ENCODE peak calls at places on chromosomes 4 and X, in four cellular contexts. R is fibroblast of lung, G is hepatocyte, L is tibial artery. P is an unnamed sample.

GRCh38 chrX:69618803-69619202 is 2.9 kb downstream of the EDA start:
- DNase-seq in R (peak; percentile 28), G (peak; percentile 35), L (peak; percentile 19), P (no peak)

GRCh38 chr4:7898385-7898784 is 41.3 kb downstream of the AFAP1 start:
- DNase-seq in R (no peak), G (no peak), L (no peak), P (no peak)

GRCh38 chr4:112982677-112983076 is 66.8 kb upstream of the ANK2 start:
- DNase-seq in R (no peak), G (no peak), L (no peak), P (no peak)

GRCh38 chrX:10602646-10603045 is 17.7 kb downstream of the MID1 start:
- DNase-seq in R (no peak), G (no peak), L (no peak), P (no peak)

GRCh38 chr4:110119347-110119746 is 79.1 kb downstream of the ELOVL6 start:
- DNase-seq in R (no peak), G (peak; percentile 46), L (no peak), P (no peak)

GRCh38 chr4:5141802-5142201 is 90.5 kb downstream of the STK32B start:
- DNase-seq in R (no peak), G (no peak), L (no peak), P (no peak)

GRCh38 chrX:96982159-96982558 is 98.5 kb downstream of the RPA4 start:
- DNase-seq in R (no peak), G (no peak), L (no peak), P (no peak)

GRCh38 chrX:48761674-48762471 is at the start of gene GLOD5:
- DNase-seq in R (no peak), G (peak; percentile 72), L (no peak), P (no peak)

GRCh38 chr4:182470215-182470614 is 227.0 kb downstream of the TENM3 start:
- DNase-seq in R (no peak), G (no peak), L (no peak), P (no peak)

GRCh38 chr4:55079451-55080173 is 45.8 kb downstream of the KDR start:
- DNase-seq in R (no peak), G (no peak), L (no peak), P (peak; percentile 53)

GRCh38 chrX:20294284-20294683 is 27.6 kb upstream of the RPS6KA3 start:
- DNase-seq in R (no peak), G (no peak), L (no peak), P (no peak)

GRCh38 chr4:3469386-3470243 is 6.5 kb downstream of the DOK7 start:
- DNase-seq in R (no peak), G (no peak), L (no peak), P (no peak)

GRCh38 chr4:100949350-100949935 is 397.9 kb downstream of the PPP3CA start:
- DNase-seq in R (no peak), G (peak; percentile 9), L (no peak), P (no peak)

GRCh38 chr4:93127489-93127888 is 701.1 kb upstream of the ATOH1 start:
- DNase-seq in R (no peak), G (no peak), L (no peak), P (no peak)

GRCh38 chr4:2059726-2060577 is 825 bp downstream of the NAT8L start:
- DNase-seq in R (no peak), G (peak; percentile 53), L (no peak), P (no peak)

GRCh38 chr4:36321176-36321575 is 39.8 kb downstream of the DTHD1 start:
- DNase-seq in R (no peak), G (no peak), L (no peak), P (no peak)

GRCh38 chr4:36320130-36320902 is 38.9 kb downstream of the DTHD1 start:
- DNase-seq in R (no peak), G (no peak), L (no peak), P (no peak)

GRCh38 chr4:36316544-36317082 is 35.2 kb downstream of the DTHD1 start:
- DNase-seq in R (peak; percentile 15), G (no peak), L (no peak), P (peak; percentile 41)

GRCh38 chr4:36313687-36314086 is 32.3 kb downstream of the DTHD1 start:
- DNase-seq in R (no peak), G (no peak), L (no peak), P (no peak)

DNA sequence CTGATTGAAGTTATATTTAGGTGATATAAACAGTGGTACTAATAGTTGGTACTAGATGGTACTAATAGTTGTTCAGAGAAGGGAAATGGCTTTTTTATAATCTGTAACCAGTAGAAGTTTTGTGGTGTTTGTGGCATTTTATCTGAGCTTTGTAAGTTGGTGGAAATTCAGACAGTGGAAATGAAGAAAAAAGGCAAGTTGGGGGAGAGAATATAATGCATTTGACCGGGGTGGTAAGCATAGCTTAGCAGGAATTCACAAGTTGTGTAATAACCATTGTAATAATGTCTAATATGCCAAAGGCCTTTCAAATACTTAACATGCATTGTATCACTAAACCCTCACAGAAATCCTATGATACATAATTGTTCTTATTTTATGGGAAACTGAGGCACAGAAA is 36.3 kb downstream of the DTHD1 start:
- DNase-seq in R (no peak), G (no peak), L (no peak), P (peak; percentile 5)
- H3K4me3 ChIP-seq in R (no peak overlapping the region), G (no peak overlapping the region), L (no peak overlapping the region), P (no peak overlapping the region)

GRCh38 chrX:143648705-143649104 is 12.8 kb upstream of the SLITRK4 start:
- DNase-seq in R (no peak), G (peak; percentile 35), L (peak; percentile 22), P (no peak)
- TF ChIP-seq CTCF in R (peak; percentile 7), G (peak; percentile 25), L (no peak), P (peak; percentile 12)

GRCh38 chr4:185840201-185840600 is 28.2 kb upstream of the SORBS2 start:
- DNase-seq in R (no peak), G (no peak), L (no peak), P (peak; percentile 37)
- H3K4me3 ChIP-seq in R (no peak overlapping the region), G (no peak overlapping the region), L (no peak overlapping the region), P (no peak overlapping the region)

GRCh38 chr4:115042496-115042895 is 70.9 kb downstream of the NDST4 start:
- DNase-seq in R (no peak), G (no peak), L (no peak), P (no peak)
- TF ChIP-seq CTCF in R (peak; percentile 27), G (peak; percentile 3), L (no peak), P (peak; percentile 39)

GRCh38 chrX:136200466-136200865 is 50.7 kb downstream of the MAP7D3 start:
- DNase-seq in R (peak; percentile 59), G (no peak), L (no peak), P (peak; percentile 44)
- H3K4me3 ChIP-seq in R (no peak overlapping the region), G (no peak overlapping the region), L (peak overlapping the region; percentile 48), P (no peak overlapping the region)

DNA sequence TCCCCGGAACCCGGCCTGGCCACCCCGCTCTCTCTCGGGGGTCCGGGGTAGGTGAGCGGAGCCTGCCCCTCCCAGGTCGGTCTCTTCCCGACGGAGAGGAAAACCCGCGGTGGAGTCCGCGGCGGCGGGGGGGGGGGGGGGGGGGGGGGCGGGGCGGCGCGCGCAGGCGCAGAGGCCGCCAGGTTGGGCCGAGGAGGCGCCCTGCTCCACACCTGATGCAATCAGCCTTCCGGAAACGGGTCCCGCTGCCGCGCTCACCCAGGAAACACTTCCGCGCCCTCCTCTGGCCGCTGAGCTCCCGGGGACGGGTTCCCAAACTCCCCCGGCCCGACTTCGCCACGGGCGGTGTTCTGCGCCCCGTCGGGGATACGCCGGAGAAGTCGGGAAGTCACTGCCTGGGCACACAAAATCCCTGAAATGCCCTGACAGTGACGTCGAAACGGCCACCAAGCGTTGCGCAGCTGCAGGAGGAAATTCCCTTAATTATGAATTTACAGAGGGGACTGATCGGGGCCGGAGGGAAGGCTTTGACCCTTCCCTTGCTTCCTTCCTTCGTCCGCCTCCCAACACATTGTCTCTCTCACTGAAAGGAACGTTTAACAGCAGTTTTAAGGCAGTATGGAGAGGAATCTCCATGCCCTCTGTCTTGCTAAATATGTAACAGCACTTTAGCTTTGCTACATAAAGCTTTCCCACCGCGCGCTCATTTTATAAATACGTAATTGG is 2.1 kb upstream of the APBB2 start:
- DNase-seq in R (peak; percentile 76), G (peak; percentile 91), L (peak; percentile 40), P (peak; percentile 75)
- TF ChIP-seq CTCF in R (peak; percentile 49), G (peak; percentile 37), L (peak; percentile 38), P (peak; percentile 39)

DNA sequence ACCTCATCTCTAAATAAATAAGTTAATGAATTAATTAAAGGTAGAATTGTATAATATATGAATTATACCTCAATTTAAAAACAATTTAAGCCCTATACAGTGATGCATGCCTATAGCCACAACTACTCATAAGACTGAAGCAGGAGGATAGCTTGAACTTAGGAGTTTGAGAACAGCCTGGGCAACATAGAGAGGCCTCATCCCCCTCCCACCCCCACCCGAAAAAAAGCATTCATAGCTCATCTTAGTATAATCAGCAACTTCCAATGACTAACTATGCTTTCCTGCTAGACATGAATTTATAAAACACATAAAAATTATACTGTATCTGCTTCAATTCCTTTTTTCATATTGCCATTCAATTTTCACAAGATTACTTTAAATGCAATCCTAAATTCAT is 1.6 kb downstream of the LRBA start:
- DNase-seq in R (no peak), G (no peak), L (no peak), P (no peak)
- H3K4me3 ChIP-seq in R (no peak overlapping the region), G (peak overlapping the region; percentile 77), L (no peak overlapping the region), P (no peak overlapping the region)

GRCh38 chr4:117447925-117448324 is 362.5 kb upstream of the TRAM1L1 start:
- DNase-seq in R (no peak), G (no peak), L (no peak), P (no peak)
- TF ChIP-seq CTCF in R (no peak), G (no peak), L (no peak), P (peak; percentile 14)

DNA sequence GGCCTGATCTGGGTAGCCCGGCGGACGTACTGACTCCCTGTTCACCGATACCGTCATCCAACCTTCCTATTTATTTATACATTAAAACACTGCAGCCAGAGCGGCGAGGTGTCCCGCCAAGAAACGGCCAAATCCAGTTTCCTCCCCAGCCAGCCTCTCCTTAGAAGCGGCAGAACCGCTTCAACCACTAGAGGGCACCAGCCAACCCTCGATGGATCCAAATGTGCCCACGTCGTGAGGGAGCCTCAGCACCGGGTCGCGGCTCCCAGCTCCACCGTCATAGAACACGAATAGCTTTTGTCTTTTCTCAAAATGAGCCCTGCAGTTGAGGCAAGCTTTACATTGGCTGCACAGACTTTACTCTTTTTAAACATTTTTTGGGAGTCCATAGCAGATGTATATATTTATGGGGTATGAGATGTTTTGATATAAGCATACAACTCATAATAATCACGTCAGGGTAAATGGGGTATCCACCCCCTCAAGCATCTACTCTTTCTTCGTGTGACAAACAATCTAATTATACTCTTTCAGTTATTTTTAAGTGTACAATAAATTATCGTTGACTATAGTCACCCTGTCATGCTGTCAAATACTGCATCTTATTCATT is 13.0 kb upstream of the HELT start:
- DNase-seq in R (peak; percentile 77), G (peak; percentile 90), L (peak; percentile 84), P (peak; percentile 78)
- H3K4me3 ChIP-seq in R (no peak overlapping the region), G (no peak overlapping the region), L (no peak overlapping the region), P (peak overlapping the region; percentile 14)

GRCh38 chr4:41209901-41210300 is 4.4 kb downstream of the APBB2 start:
- DNase-seq in R (no peak), G (no peak), L (no peak), P (no peak)

GRCh38 chr4:41213563-41214157 is 682 bp downstream of the APBB2 start:
- DNase-seq in R (no peak), G (peak; percentile 54), L (no peak), P (no peak)

GRCh38 chr4:41214158-41215146 is at the start of gene APBB2:
- DNase-seq in R (peak; percentile 97), G (peak; percentile 98), L (peak; percentile 95), P (peak; percentile 98)

GRCh38 chr4:41215155-41215554 is 813 bp upstream of the APBB2 start:
- DNase-seq in R (no peak), G (peak; percentile 21), L (no peak), P (no peak)

GRCh38 chr4:41212221-41213203 is 1.8 kb downstream of the APBB2 start:
- DNase-seq in R (peak; percentile 81), G (peak; percentile 76), L (peak; percentile 42), P (peak; percentile 69)
- TF ChIP-seq CTCF in R (peak; percentile 75), G (peak; percentile 68), L (peak; percentile 69), P (peak; percentile 75)